ENCODE peak calls at places on chromosome 11, in eight cellular contexts. One of them, this sample, is unnamed.

GRCh38 chr11:113705871-113706654 is at the start of gene TMPRSS5:
- DNase-seq in A172: no peak
- DNase-seq in neural crest cell: peak
- DNase-seq in AG10803: no peak
- DNase-seq in left cardiac atrium: no peak
- DNase-seq in amygdala: peak
- DNase-seq in body of pancreas: no peak
- DNase-seq in WTC11: no peak
- DNase-seq in this sample: no peak

GRCh38 chr11:1177020-1177770 is 19.4 kb downstream of the MUC5AC start:
- DNase-seq in A172: no peak
- DNase-seq in neural crest cell: no peak
- DNase-seq in AG10803: no peak
- DNase-seq in left cardiac atrium: no peak
- DNase-seq in amygdala: no peak
- DNase-seq in body of pancreas: no peak
- DNase-seq in WTC11: no peak
- DNase-seq in this sample: no peak

GRCh38 chr11:88689548-88690240 is 352.2 kb upstream of the CTSC start:
- DNase-seq in A172: no peak
- DNase-seq in neural crest cell: no peak
- DNase-seq in AG10803: no peak
- DNase-seq in left cardiac atrium: no peak
- DNase-seq in amygdala: no peak
- DNase-seq in body of pancreas: peak
- DNase-seq in WTC11: no peak
- DNase-seq in this sample: no peak

GRCh38 chr11:7486731-7487130 is 1.4 kb downstream of the OLFML1 start:
- DNase-seq in A172: no peak
- DNase-seq in neural crest cell: no peak
- DNase-seq in AG10803: peak
- DNase-seq in left cardiac atrium: peak
- DNase-seq in amygdala: no peak
- DNase-seq in body of pancreas: no peak
- DNase-seq in WTC11: no peak
- DNase-seq in this sample: no peak

GRCh38 chr11:93350835-93351234 is 20.3 kb downstream of the DEUP1 start:
- DNase-seq in A172: no peak
- DNase-seq in neural crest cell: no peak
- DNase-seq in AG10803: no peak
- DNase-seq in left cardiac atrium: no peak
- DNase-seq in amygdala: no peak
- DNase-seq in body of pancreas: no peak
- DNase-seq in WTC11: no peak
- DNase-seq in this sample: no peak

GRCh38 chr11:4465411-4465810 is 16.3 kb downstream of the OR52K2 start:
- DNase-seq in A172: no peak
- DNase-seq in neural crest cell: no peak
- DNase-seq in AG10803: no peak
- DNase-seq in left cardiac atrium: no peak
- DNase-seq in amygdala: no peak
- DNase-seq in body of pancreas: no peak
- DNase-seq in WTC11: no peak
- DNase-seq in this sample: no peak

GRCh38 chr11:57633394-57634058 is 16.2 kb downstream of the YPEL4 start:
- DNase-seq in A172: no peak
- DNase-seq in neural crest cell: no peak
- DNase-seq in AG10803: no peak
- DNase-seq in left cardiac atrium: no peak
- DNase-seq in amygdala: no peak
- DNase-seq in body of pancreas: no peak
- DNase-seq in WTC11: no peak
- DNase-seq in this sample: no peak

GRCh38 chr11:67437082-67437821 is at the start of gene PTPRCAP:
- DNase-seq in A172: no peak
- DNase-seq in neural crest cell: no peak
- DNase-seq in AG10803: no peak
- DNase-seq in left cardiac atrium: peak
- DNase-seq in amygdala: no peak
- DNase-seq in body of pancreas: no peak
- DNase-seq in WTC11: peak
- DNase-seq in this sample: no peak

GRCh38 chr11:106070606-106071005 is 6.5 kb downstream of the KBTBD3 start:
- DNase-seq in A172: no peak
- DNase-seq in neural crest cell: no peak
- DNase-seq in AG10803: peak
- DNase-seq in left cardiac atrium: no peak
- DNase-seq in amygdala: no peak
- DNase-seq in body of pancreas: no peak
- DNase-seq in WTC11: no peak
- DNase-seq in this sample: no peak

GRCh38 chr11:61904539-61905048 is 12.8 kb downstream of the RAB3IL1 start:
- DNase-seq in A172: no peak
- DNase-seq in neural crest cell: no peak
- DNase-seq in AG10803: no peak
- DNase-seq in left cardiac atrium: no peak
- DNase-seq in amygdala: no peak
- DNase-seq in body of pancreas: peak
- DNase-seq in WTC11: peak
- DNase-seq in this sample: no peak

GRCh38 chr11:86408845-86409244 is 34.2 kb downstream of the CCDC81 start:
- DNase-seq in A172: no peak
- DNase-seq in neural crest cell: no peak
- DNase-seq in AG10803: no peak
- DNase-seq in left cardiac atrium: no peak
- DNase-seq in amygdala: no peak
- DNase-seq in body of pancreas: no peak
- DNase-seq in WTC11: no peak
- DNase-seq in this sample: no peak

GRCh38 chr11:109096266-109096665 is 325.7 kb upstream of the C11orf87 start:
- DNase-seq in A172: no peak
- DNase-seq in neural crest cell: no peak
- DNase-seq in AG10803: no peak
- DNase-seq in left cardiac atrium: no peak
- DNase-seq in amygdala: no peak
- DNase-seq in body of pancreas: no peak
- DNase-seq in WTC11: no peak
- DNase-seq in this sample: no peak

GRCh38 chr11:117657801-117658200 is 139.2 kb downstream of the DSCAML1 start:
- DNase-seq in A172: no peak
- DNase-seq in neural crest cell: no peak
- DNase-seq in AG10803: no peak
- DNase-seq in left cardiac atrium: peak
- DNase-seq in amygdala: peak
- DNase-seq in body of pancreas: no peak
- DNase-seq in WTC11: no peak
- DNase-seq in this sample: no peak

GRCh38 chr11:19633276-19633675 is 79.4 kb upstream of the NAV2 start:
- DNase-seq in A172: no peak
- DNase-seq in neural crest cell: no peak
- DNase-seq in AG10803: peak
- DNase-seq in left cardiac atrium: peak
- DNase-seq in amygdala: no peak
- DNase-seq in body of pancreas: peak
- DNase-seq in WTC11: no peak
- DNase-seq in this sample: no peak

GRCh38 chr11:46560300-46561025 is 33.4 kb downstream of the AMBRA1 start:
- DNase-seq in A172: peak
- DNase-seq in neural crest cell: no peak
- DNase-seq in AG10803: peak
- DNase-seq in left cardiac atrium: no peak
- DNase-seq in amygdala: no peak
- DNase-seq in body of pancreas: no peak
- DNase-seq in WTC11: no peak
- DNase-seq in this sample: no peak

GRCh38 chr11:65425105-65425970 is 2.7 kb downstream of the NEAT1 start:
- DNase-seq in A172: peak
- DNase-seq in neural crest cell: no peak
- DNase-seq in AG10803: peak
- DNase-seq in left cardiac atrium: peak
- DNase-seq in amygdala: no peak
- DNase-seq in body of pancreas: peak
- DNase-seq in WTC11: no peak
- DNase-seq in this sample: no peak

GRCh38 chr11:74453373-74453975 is 13.9 kb downstream of the KCNE3 start:
- DNase-seq in A172: peak
- DNase-seq in neural crest cell: peak
- DNase-seq in AG10803: peak
- DNase-seq in left cardiac atrium: peak
- DNase-seq in amygdala: no peak
- DNase-seq in body of pancreas: peak
- DNase-seq in WTC11: peak
- DNase-seq in this sample: no peak

GRCh38 chr11:117478926-117479325 is 151.3 kb downstream of the CEP164 start:
- DNase-seq in A172: no peak
- DNase-seq in neural crest cell: no peak
- DNase-seq in AG10803: no peak
- DNase-seq in left cardiac atrium: no peak
- DNase-seq in amygdala: no peak
- DNase-seq in body of pancreas: no peak
- DNase-seq in WTC11: no peak
- DNase-seq in this sample: no peak

GRCh38 chr11:133318221-133318620 is 214.1 kb downstream of the OPCML start:
- DNase-seq in A172: no peak
- DNase-seq in neural crest cell: no peak
- DNase-seq in AG10803: no peak
- DNase-seq in left cardiac atrium: no peak
- DNase-seq in amygdala: no peak
- DNase-seq in body of pancreas: no peak
- DNase-seq in WTC11: peak
- DNase-seq in this sample: no peak

GRCh38 chr11:35165416-35166368 is 26.7 kb downstream of the CD44 start:
- DNase-seq in A172: peak
- DNase-seq in neural crest cell: no peak
- DNase-seq in AG10803: peak
- DNase-seq in left cardiac atrium: no peak
- DNase-seq in amygdala: no peak
- DNase-seq in body of pancreas: no peak
- DNase-seq in WTC11: no peak
- DNase-seq in this sample: peak

This sample was measured in foreskin keratinocyte.